ENCODE peak calls at places on chromosomes 2 and 18, in six cellular contexts. C is endothelial cell, V is WTC11, E is H9, F is psoas muscle, Z is hepatocyte. D is an unnamed sample.

GRCh38 chr2:216341151-216341550 is 31.1 kb downstream of the MARCHF4 start:
- DNase-seq in V (no peak), F (no peak), E (no peak), Z (no peak), C (no peak), D (no peak)

GRCh38 chr2:177771191-177771590 is 301.4 kb downstream of the PDE11A start:
- DNase-seq in C (no peak), F (no peak), Z (no peak), V (no peak), E (no peak), D (no peak)

GRCh38 chr2:69469375-69469774 is 32.1 kb upstream of the NFU1 start:
- DNase-seq in F (no peak), V (no peak), C (no peak), Z (no peak), E (no peak), D (no peak)

GRCh38 chr2:64652231-64653173 is 1.2 kb downstream of the SERTAD2 start:
- DNase-seq in E (no peak), V (peak), F (peak), Z (peak), C (no peak), D (no peak)

GRCh38 chr2:20224716-20225293 is at the start of gene SDC1:
- DNase-seq in C (peak), V (peak), Z (peak), F (peak), E (peak), D (no peak)

GRCh38 chr2:23487735-23488492 is 102.9 kb downstream of the KLHL29 start:
- DNase-seq in C (no peak), V (no peak), Z (no peak), E (no peak), F (no peak), D (no peak)

GRCh38 chr2:46749042-46749461 is 166.6 kb downstream of the MCFD2 start:
- DNase-seq in E (no peak), Z (peak), F (no peak), C (no peak), V (no peak), D (no peak)

GRCh38 chr2:215619989-215620388 is 184.1 kb upstream of the FN1 start:
- DNase-seq in F (peak), Z (peak), V (no peak), E (no peak), C (no peak), D (no peak)

GRCh38 chr2:127577973-127578372 is 42.5 kb downstream of the MYO7B start:
- DNase-seq in Z (no peak), E (no peak), F (no peak), V (no peak), C (no peak), D (no peak)

GRCh38 chr2:70531419-70532130 is 22.1 kb downstream of the TGFA start:
- DNase-seq in Z (no peak), E (no peak), C (no peak), F (no peak), V (no peak), D (no peak)

GRCh38 chr2:226380679-226381078 is 418.9 kb downstream of the IRS1 start:
- DNase-seq in E (no peak), C (no peak), F (peak), Z (no peak), V (no peak), D (no peak)

GRCh38 chr2:216775043-216775453 is 79.7 kb upstream of the IGFBP5 start:
- DNase-seq in V (no peak), E (no peak), C (no peak), Z (peak), F (peak), D (no peak)

GRCh38 chr18:12098389-12098788 is 4.7 kb downstream of the ANKRD62 start:
- DNase-seq in E (no peak), V (no peak), Z (no peak), C (no peak), F (no peak), D (no peak)

GRCh38 chr2:148052687-148053086 is 31.8 kb downstream of the MBD5 start:
- DNase-seq in E (no peak), V (no peak), Z (no peak), F (no peak), C (no peak), D (no peak)

GRCh38 chr2:201452856-201453643 is 1.5 kb downstream of the STRADB start:
- DNase-seq in C (no peak), E (no peak), V (no peak), F (no peak), Z (no peak), D (no peak)

GRCh38 chr2:132941296-132942020 is 271.5 kb upstream of the LYPD1 start:
- DNase-seq in E (no peak), V (no peak), C (no peak), F (no peak), Z (no peak), D (no peak)

GRCh38 chr2:112685167-112685884 is 35.5 kb upstream of the NT5DC4 start:
- DNase-seq in E (no peak), Z (no peak), V (no peak), C (no peak), F (no peak), D (no peak)
- TF ChIP-seq CTCF in E (no peak), Z (no peak), V (no peak), C (peak), F (no peak), D (no peak)

DNA sequence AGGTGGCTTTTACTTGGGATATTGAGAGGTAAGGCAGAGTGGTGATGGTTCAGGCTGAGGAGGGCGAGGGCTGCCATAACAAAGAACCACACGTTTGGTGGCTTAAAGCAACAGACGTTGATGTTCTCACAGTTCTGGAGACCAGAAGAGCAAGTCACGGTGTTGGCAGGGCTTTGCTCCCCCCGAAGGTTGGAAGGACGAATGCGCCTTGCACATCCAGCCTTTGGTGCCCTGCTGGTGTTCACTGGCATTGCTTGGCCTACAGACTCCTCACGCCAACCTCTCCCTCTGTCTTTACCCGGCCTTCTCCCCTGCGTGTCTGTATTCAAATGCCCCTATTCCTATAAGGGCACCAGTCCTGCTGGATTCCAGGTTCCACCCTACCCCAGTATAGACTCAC is 125.4 kb downstream of the TPO start:
- DNase-seq in F (no peak), V (peak), Z (peak), E (peak), C (peak), D (no peak)
- TF ChIP-seq CTCF in F (no peak), V (no peak), Z (peak), E (peak), C (peak), D (no peak)

DNA sequence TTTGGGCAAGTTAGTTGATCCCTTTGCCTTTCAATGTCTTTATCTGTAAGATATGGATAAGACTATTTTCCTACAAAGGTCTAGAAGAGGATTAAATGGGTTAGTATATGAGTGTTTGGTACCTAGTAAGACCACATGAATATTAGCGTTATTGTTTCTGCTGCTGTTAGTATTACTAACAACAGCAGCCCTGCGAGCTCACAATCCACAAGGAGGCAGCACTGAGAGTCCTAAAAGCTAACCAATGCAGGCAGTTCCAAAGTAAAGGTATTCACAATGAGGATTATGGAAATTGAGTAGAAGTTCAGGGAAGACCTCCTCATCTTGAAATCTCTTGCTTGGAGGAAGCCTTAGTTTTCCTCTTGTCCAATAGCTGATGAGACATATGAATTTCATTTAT is 248.9 kb downstream of the TDRD15 start:
- DNase-seq in V (peak), E (peak), C (peak), Z (peak), F (no peak), D (no peak)
- TF ChIP-seq CTCF in V (peak), E (peak), C (peak), Z (peak), F (peak), D (peak)

DNA sequence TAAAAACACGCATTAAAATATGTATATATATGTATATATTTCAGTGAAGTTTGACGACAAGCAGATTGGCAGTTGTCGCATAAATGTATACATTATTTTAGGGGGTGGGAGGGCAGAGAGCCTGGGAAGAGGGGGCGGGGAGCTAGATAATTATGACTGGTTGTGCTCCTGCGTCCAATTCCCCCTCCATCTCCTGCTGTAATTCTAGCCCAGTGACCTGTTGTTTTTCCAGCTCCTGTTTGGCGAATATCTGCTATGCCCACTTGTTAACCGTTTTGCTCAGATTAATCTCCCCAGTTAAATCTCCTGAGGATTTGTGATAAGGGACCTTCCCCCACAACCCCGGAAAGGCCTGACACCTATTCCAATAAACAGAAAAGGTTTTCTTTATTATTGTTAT is 684 bp downstream of the UNC80 start:
- DNase-seq in Z (no peak), V (no peak), E (no peak), F (no peak), C (no peak), D (no peak)
- TF ChIP-seq CTCF in Z (no peak), V (no peak), E (no peak), F (no peak), C (no peak), D (no peak)

GRCh38 chr2:129254718-129255117 is 724.7 kb upstream of the RAB6C start:
- DNase-seq in V (no peak), E (no peak), C (no peak), Z (no peak), F (no peak), D (no peak)
- TF ChIP-seq CTCF in V (no peak), E (no peak), C (no peak), Z (no peak), F (no peak), D (no peak)

GRCh38 chr2:42361728-42362298 is 796 bp upstream of the COX7A2L start:
- DNase-seq in Z (no peak), F (no peak), C (no peak), E (no peak), V (no peak), D (no peak)
- TF ChIP-seq CTCF in Z (no peak), F (no peak), C (no peak), E (no peak), V (no peak), D (no peak)

GRCh38 chr2:227398684-227399398 is 11.1 kb upstream of the SCYGR1 start:
- DNase-seq in Z (no peak), C (no peak), F (no peak), E (no peak), V (no peak), D (no peak)
- TF ChIP-seq CTCF in Z (no peak), C (no peak), F (no peak), E (no peak), V (no peak), D (no peak)

DNA sequence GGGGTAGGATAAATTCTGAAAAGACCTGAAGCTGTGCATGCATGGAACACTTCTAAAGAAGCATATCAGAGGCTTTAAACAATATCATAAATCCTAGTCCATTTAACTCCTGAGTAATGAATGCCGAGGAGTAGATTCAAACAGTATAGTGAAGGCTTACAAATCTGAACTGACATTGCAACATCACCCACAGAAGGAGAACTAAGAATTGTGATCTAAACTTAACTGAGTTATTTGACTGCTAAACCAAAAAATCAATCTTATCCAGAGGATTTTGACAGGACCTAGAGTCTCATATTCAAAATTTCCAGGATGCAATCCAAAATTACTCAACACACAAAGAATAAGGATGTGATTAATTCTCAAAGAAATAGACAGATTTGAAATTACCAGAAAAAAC is 181.0 kb downstream of the SLC39A10 start:
- DNase-seq in V (no peak), Z (no peak), C (no peak), F (no peak), E (no peak), D (no peak)
- TF ChIP-seq CTCF in V (no peak), Z (no peak), C (no peak), F (no peak), E (no peak), D (no peak)

DNA sequence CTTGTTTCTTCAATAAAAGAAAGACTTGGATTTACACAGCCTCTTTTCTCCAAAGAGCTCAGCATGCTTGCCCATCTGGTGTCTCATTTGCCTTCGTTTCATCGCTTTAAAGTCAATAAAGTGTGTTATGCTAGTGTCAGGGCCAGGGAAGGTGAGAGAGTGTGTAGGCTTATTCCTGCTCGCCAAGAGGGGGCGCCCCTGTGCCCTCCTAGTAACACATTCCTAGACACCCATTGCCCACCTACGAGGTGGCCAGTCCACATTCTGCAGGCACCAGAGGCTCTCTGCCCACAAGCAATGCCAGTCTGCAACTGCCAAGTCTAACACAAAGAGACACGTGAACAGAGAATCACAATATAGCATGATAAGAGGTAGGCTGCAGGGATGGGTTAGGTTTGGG is 39.4 kb upstream of the DAPL1 start:
- DNase-seq in V (peak), C (peak), E (peak), Z (no peak), F (no peak), D (no peak)
- TF ChIP-seq CTCF in V (peak), C (peak), E (peak), Z (peak), F (no peak), D (peak)